ENCODE peak calls at places on chromosomes 16 and 17, in ten cellular contexts. One of them, this sample, is unnamed.

GRCh38 chr17:3879181-3879580 is 13.7 kb downstream of the CAMKK1 start:
- DNase-seq in K562: no peak
- DNase-seq in activated CD8-positive, alpha-beta T cell treated with anti-CD3 and anti-CD28 coated beads for 36 hours: no peak
- DNase-seq in WTC11: no peak
- DNase-seq in right lobe of liver: no peak
- DNase-seq in heart left ventricle: no peak
- DNase-seq in foreskin fibroblast: peak; percentile 77
- DNase-seq in foreskin keratinocyte: no peak
- DNase-seq in brain microvascular endothelial cell: peak; percentile 35
- DNase-seq in colonic mucosa: peak; percentile 51
- DNase-seq in this sample: no peak

GRCh38 chr16:70437017-70437581 is 1.8 kb downstream of the ST3GAL2 start:
- DNase-seq in activated CD8-positive, alpha-beta T cell treated with anti-CD3 and anti-CD28 coated beads for 36 hours: peak; percentile 48
- DNase-seq in foreskin fibroblast: peak; percentile 94
- DNase-seq in foreskin keratinocyte: no peak
- DNase-seq in K562: peak; percentile 62
- DNase-seq in right lobe of liver: no peak
- DNase-seq in colonic mucosa: no peak
- DNase-seq in WTC11: peak; percentile 68
- DNase-seq in brain microvascular endothelial cell: peak; percentile 91
- DNase-seq in heart left ventricle: no peak
- DNase-seq in this sample: no peak

GRCh38 chr17:59803377-59803757 is 89.4 kb downstream of the TUBD1 start:
- DNase-seq in WTC11: no peak
- DNase-seq in colonic mucosa: no peak
- DNase-seq in brain microvascular endothelial cell: no peak
- DNase-seq in foreskin fibroblast: no peak
- DNase-seq in heart left ventricle: no peak
- DNase-seq in K562: no peak
- DNase-seq in activated CD8-positive, alpha-beta T cell treated with anti-CD3 and anti-CD28 coated beads for 36 hours: no peak
- DNase-seq in right lobe of liver: no peak
- DNase-seq in foreskin keratinocyte: no peak
- DNase-seq in this sample: no peak

GRCh38 chr16:8634991-8635736 is 13.7 kb downstream of the METTL22 start:
- DNase-seq in right lobe of liver: no peak
- DNase-seq in foreskin keratinocyte: no peak
- DNase-seq in colonic mucosa: no peak
- DNase-seq in WTC11: peak; percentile 74
- DNase-seq in K562: peak; percentile 61
- DNase-seq in brain microvascular endothelial cell: peak; percentile 42
- DNase-seq in foreskin fibroblast: no peak
- DNase-seq in activated CD8-positive, alpha-beta T cell treated with anti-CD3 and anti-CD28 coated beads for 36 hours: no peak
- DNase-seq in heart left ventricle: no peak
- DNase-seq in this sample: peak; percentile 11

GRCh38 chr16:64615647-64616280 is 506.1 kb downstream of the CDH11 start:
- DNase-seq in foreskin fibroblast: no peak
- DNase-seq in WTC11: peak; percentile 68
- DNase-seq in right lobe of liver: no peak
- DNase-seq in K562: no peak
- DNase-seq in brain microvascular endothelial cell: no peak
- DNase-seq in colonic mucosa: peak; percentile 17
- DNase-seq in foreskin keratinocyte: no peak
- DNase-seq in activated CD8-positive, alpha-beta T cell treated with anti-CD3 and anti-CD28 coated beads for 36 hours: no peak
- DNase-seq in heart left ventricle: peak; percentile 26
- DNase-seq in this sample: no peak

GRCh38 chr16:46721885-46722284 is 26.3 kb downstream of the MYLK3 start:
- DNase-seq in colonic mucosa: no peak
- DNase-seq in foreskin keratinocyte: no peak
- DNase-seq in K562: no peak
- DNase-seq in activated CD8-positive, alpha-beta T cell treated with anti-CD3 and anti-CD28 coated beads for 36 hours: no peak
- DNase-seq in WTC11: no peak
- DNase-seq in brain microvascular endothelial cell: no peak
- DNase-seq in heart left ventricle: no peak
- DNase-seq in foreskin fibroblast: no peak
- DNase-seq in right lobe of liver: no peak
- DNase-seq in this sample: no peak

GRCh38 chr17:80649672-80650338 is 105.2 kb downstream of the RPTOR start:
- DNase-seq in foreskin keratinocyte: peak; percentile 20
- DNase-seq in activated CD8-positive, alpha-beta T cell treated with anti-CD3 and anti-CD28 coated beads for 36 hours: peak; percentile 94
- DNase-seq in heart left ventricle: peak; percentile 83
- DNase-seq in brain microvascular endothelial cell: peak; percentile 92
- DNase-seq in WTC11: peak; percentile 77
- DNase-seq in colonic mucosa: no peak
- DNase-seq in right lobe of liver: peak; percentile 48
- DNase-seq in foreskin fibroblast: peak; percentile 94
- DNase-seq in K562: peak; percentile 54
- DNase-seq in this sample: peak; percentile 42

GRCh38 chr17:47802341-47803022 is 19.1 kb downstream of the OSBPL7 start:
- DNase-seq in colonic mucosa: peak; percentile 55
- DNase-seq in foreskin fibroblast: peak; percentile 21
- DNase-seq in K562: peak; percentile 59
- DNase-seq in foreskin keratinocyte: no peak
- DNase-seq in heart left ventricle: no peak
- DNase-seq in right lobe of liver: no peak
- DNase-seq in activated CD8-positive, alpha-beta T cell treated with anti-CD3 and anti-CD28 coated beads for 36 hours: peak; percentile 71
- DNase-seq in WTC11: peak; percentile 75
- DNase-seq in brain microvascular endothelial cell: peak; percentile 32
- DNase-seq in this sample: peak; percentile 83

GRCh38 chr17:79838541-79839274 is 532 bp downstream of the CBX4 start:
- DNase-seq in foreskin keratinocyte: peak; percentile 55
- DNase-seq in WTC11: peak; percentile 76
- DNase-seq in right lobe of liver: peak; percentile 56
- DNase-seq in activated CD8-positive, alpha-beta T cell treated with anti-CD3 and anti-CD28 coated beads for 36 hours: peak; percentile 78
- DNase-seq in foreskin fibroblast: peak; percentile 56
- DNase-seq in brain microvascular endothelial cell: peak; percentile 50
- DNase-seq in heart left ventricle: peak; percentile 66
- DNase-seq in K562: peak; percentile 69
- DNase-seq in colonic mucosa: peak; percentile 57
- DNase-seq in this sample: no peak

GRCh38 chr17:40361925-40362695 is 2.4 kb downstream of the GJD3 start:
- DNase-seq in WTC11: no peak
- DNase-seq in colonic mucosa: peak; percentile 17
- DNase-seq in activated CD8-positive, alpha-beta T cell treated with anti-CD3 and anti-CD28 coated beads for 36 hours: no peak
- DNase-seq in foreskin keratinocyte: no peak
- DNase-seq in foreskin fibroblast: no peak
- DNase-seq in brain microvascular endothelial cell: no peak
- DNase-seq in K562: no peak
- DNase-seq in right lobe of liver: no peak
- DNase-seq in heart left ventricle: no peak
- DNase-seq in this sample: no peak

GRCh38 chr16:57914244-57915173 is 56.4 kb downstream of the CNGB1 start:
- DNase-seq in colonic mucosa: no peak
- DNase-seq in foreskin fibroblast: no peak
- DNase-seq in foreskin keratinocyte: no peak
- DNase-seq in heart left ventricle: no peak
- DNase-seq in brain microvascular endothelial cell: no peak
- DNase-seq in WTC11: no peak
- DNase-seq in right lobe of liver: no peak
- DNase-seq in activated CD8-positive, alpha-beta T cell treated with anti-CD3 and anti-CD28 coated beads for 36 hours: no peak
- DNase-seq in K562: no peak
- DNase-seq in this sample: no peak

GRCh38 chr16:48408688-48409087 is 23.5 kb upstream of the SIAH1 start:
- DNase-seq in foreskin fibroblast: no peak
- DNase-seq in brain microvascular endothelial cell: peak; percentile 89
- DNase-seq in right lobe of liver: peak; percentile 44
- DNase-seq in heart left ventricle: peak; percentile 41
- DNase-seq in activated CD8-positive, alpha-beta T cell treated with anti-CD3 and anti-CD28 coated beads for 36 hours: no peak
- DNase-seq in foreskin keratinocyte: no peak
- DNase-seq in K562: no peak
- DNase-seq in colonic mucosa: peak; percentile 62
- DNase-seq in WTC11: no peak
- DNase-seq in this sample: peak; percentile 54

GRCh38 chr16:84618428-84619102 is 687 bp upstream of the COTL1 start:
- DNase-seq in activated CD8-positive, alpha-beta T cell treated with anti-CD3 and anti-CD28 coated beads for 36 hours: no peak
- DNase-seq in K562: peak; percentile 74
- DNase-seq in foreskin keratinocyte: peak; percentile 96
- DNase-seq in right lobe of liver: peak; percentile 25
- DNase-seq in foreskin fibroblast: peak; percentile 93
- DNase-seq in WTC11: peak; percentile 78
- DNase-seq in colonic mucosa: no peak
- DNase-seq in brain microvascular endothelial cell: peak; percentile 94
- DNase-seq in heart left ventricle: peak; percentile 30
- DNase-seq in this sample: peak; percentile 83

GRCh38 chr16:53130193-53131049 is 75.6 kb downstream of the CHD9 start:
- DNase-seq in colonic mucosa: peak; percentile 96
- DNase-seq in brain microvascular endothelial cell: peak; percentile 90
- DNase-seq in right lobe of liver: peak; percentile 99
- DNase-seq in foreskin fibroblast: peak; percentile 94
- DNase-seq in heart left ventricle: peak; percentile 98
- DNase-seq in foreskin keratinocyte: peak; percentile 74
- DNase-seq in activated CD8-positive, alpha-beta T cell treated with anti-CD3 and anti-CD28 coated beads for 36 hours: peak; percentile 94
- DNase-seq in K562: peak; percentile 97
- DNase-seq in WTC11: peak; percentile 95
- DNase-seq in this sample: peak; percentile 98

GRCh38 chr16:88331989-88332920 is 50.5 kb upstream of the ZNF469 start:
- DNase-seq in colonic mucosa: no peak
- DNase-seq in brain microvascular endothelial cell: peak; percentile 99
- DNase-seq in foreskin keratinocyte: peak; percentile 89
- DNase-seq in right lobe of liver: no peak
- DNase-seq in activated CD8-positive, alpha-beta T cell treated with anti-CD3 and anti-CD28 coated beads for 36 hours: no peak
- DNase-seq in K562: no peak
- DNase-seq in foreskin fibroblast: peak; percentile 99
- DNase-seq in WTC11: no peak
- DNase-seq in heart left ventricle: no peak
- DNase-seq in this sample: peak; percentile 80

GRCh38 chr17:10681866-10682446 is 15.4 kb downstream of the SCO1 start:
- DNase-seq in WTC11: no peak
- DNase-seq in K562: no peak
- DNase-seq in foreskin keratinocyte: no peak
- DNase-seq in colonic mucosa: no peak
- DNase-seq in right lobe of liver: no peak
- DNase-seq in heart left ventricle: no peak
- DNase-seq in activated CD8-positive, alpha-beta T cell treated with anti-CD3 and anti-CD28 coated beads for 36 hours: no peak
- DNase-seq in foreskin fibroblast: no peak
- DNase-seq in brain microvascular endothelial cell: peak; percentile 28
- DNase-seq in this sample: no peak

DNA sequence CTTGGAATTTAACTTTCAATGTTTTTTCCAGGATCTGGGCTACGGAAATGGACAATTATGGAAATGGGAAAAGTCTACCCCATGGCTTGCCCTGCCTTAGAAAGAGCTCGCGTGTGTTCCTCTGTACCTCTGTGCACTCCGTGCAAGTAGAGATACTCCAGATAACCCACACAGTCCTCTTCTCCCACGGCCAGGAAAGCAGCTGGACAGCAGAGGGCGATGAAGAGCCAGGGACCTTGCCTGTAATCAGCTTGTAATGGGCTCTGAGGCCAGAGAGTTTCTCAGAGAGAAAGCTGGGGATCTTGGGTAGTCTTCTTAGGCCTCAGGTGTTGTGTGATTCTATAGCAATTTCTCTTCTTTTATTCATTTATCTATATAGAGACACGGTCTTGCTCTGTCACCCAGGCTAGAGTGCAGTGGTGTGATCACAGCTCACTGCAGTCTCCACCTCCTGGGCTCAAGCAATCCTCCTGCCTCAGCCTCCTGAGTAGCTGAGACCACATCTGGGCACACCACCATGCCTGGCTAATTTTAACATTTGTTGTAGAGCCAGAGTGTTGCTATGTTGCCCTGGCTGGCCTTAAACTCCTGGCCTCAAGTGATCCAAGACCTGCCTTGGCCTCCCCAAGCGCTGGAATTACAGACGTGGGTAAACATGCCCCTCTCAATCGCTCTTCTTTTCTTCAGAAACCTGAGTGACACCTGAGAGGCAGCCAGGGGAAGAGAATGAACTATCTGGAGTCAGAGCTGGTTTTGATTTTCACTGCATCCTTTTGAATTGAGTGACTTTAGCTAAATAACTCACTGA is 2.3 kb upstream of the SOCS7 start:
- DNase-seq in right lobe of liver: peak; percentile 80
- DNase-seq in brain microvascular endothelial cell: peak; percentile 81
- DNase-seq in colonic mucosa: peak; percentile 90
- DNase-seq in foreskin keratinocyte: peak; percentile 42
- DNase-seq in foreskin fibroblast: peak; percentile 73
- DNase-seq in heart left ventricle: peak; percentile 82
- DNase-seq in WTC11: peak; percentile 90
- DNase-seq in activated CD8-positive, alpha-beta T cell treated with anti-CD3 and anti-CD28 coated beads for 36 hours: peak; percentile 93
- DNase-seq in K562: peak; percentile 64
- DNase-seq in this sample: peak; percentile 99
- TF ChIP-seq CTCF in right lobe of liver: peak; percentile 93
- TF ChIP-seq CTCF in brain microvascular endothelial cell: peak; percentile 99
- TF ChIP-seq CTCF in colonic mucosa: peak; percentile 84
- TF ChIP-seq CTCF in foreskin keratinocyte: peak; percentile 93
- TF ChIP-seq CTCF in foreskin fibroblast: peak; percentile 99
- TF ChIP-seq CTCF in heart left ventricle: peak; percentile 91
- TF ChIP-seq CTCF in WTC11: peak; percentile 74
- TF ChIP-seq CTCF in activated CD8-positive, alpha-beta T cell treated with anti-CD3 and anti-CD28 coated beads for 36 hours: peak; percentile 87
- TF ChIP-seq CTCF in K562: peak; percentile 88
- TF ChIP-seq CTCF in this sample: peak; percentile 100

DNA sequence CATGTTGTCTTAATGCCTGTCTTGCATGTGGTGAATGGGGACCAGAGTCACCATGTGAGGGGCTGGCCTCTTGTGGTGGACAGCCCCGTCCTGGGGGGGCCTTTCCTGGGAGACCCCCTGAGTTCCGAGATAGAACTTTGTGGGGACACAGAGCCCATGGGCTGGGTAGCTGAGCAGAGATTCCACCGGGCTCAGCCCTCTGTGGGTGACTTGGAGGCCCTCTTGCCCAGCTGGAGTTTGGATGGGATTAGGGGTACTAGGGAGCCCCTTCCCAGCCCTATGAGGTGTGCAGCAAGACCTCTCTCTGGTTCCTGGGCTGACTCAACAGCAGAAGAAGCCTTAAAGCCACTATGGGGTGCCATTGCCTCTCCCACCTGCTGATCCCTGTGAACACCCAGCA is 38.1 kb downstream of the MRC2 start:
- DNase-seq in foreskin keratinocyte: no peak
- DNase-seq in K562: no peak
- DNase-seq in brain microvascular endothelial cell: no peak
- DNase-seq in heart left ventricle: no peak
- DNase-seq in WTC11: no peak
- DNase-seq in activated CD8-positive, alpha-beta T cell treated with anti-CD3 and anti-CD28 coated beads for 36 hours: no peak
- DNase-seq in foreskin fibroblast: no peak
- DNase-seq in right lobe of liver: no peak
- DNase-seq in colonic mucosa: no peak
- DNase-seq in this sample: no peak
- TF ChIP-seq CTCF in foreskin keratinocyte: no peak
- TF ChIP-seq CTCF in K562: no peak
- TF ChIP-seq CTCF in brain microvascular endothelial cell: no peak
- TF ChIP-seq CTCF in heart left ventricle: no peak
- TF ChIP-seq CTCF in WTC11: no peak
- TF ChIP-seq CTCF in activated CD8-positive, alpha-beta T cell treated with anti-CD3 and anti-CD28 coated beads for 36 hours: no peak
- TF ChIP-seq CTCF in foreskin fibroblast: no peak
- TF ChIP-seq CTCF in right lobe of liver: no peak
- TF ChIP-seq CTCF in colonic mucosa: no peak
- TF ChIP-seq CTCF in this sample: no peak

GRCh38 chr17:41973457-41973856 is 6.9 kb downstream of the CNP start:
- DNase-seq in activated CD8-positive, alpha-beta T cell treated with anti-CD3 and anti-CD28 coated beads for 36 hours: no peak
- DNase-seq in K562: no peak
- DNase-seq in heart left ventricle: no peak
- DNase-seq in brain microvascular endothelial cell: no peak
- DNase-seq in WTC11: no peak
- DNase-seq in foreskin keratinocyte: no peak
- DNase-seq in colonic mucosa: no peak
- DNase-seq in foreskin fibroblast: no peak
- DNase-seq in right lobe of liver: no peak
- DNase-seq in this sample: no peak
- TF ChIP-seq CTCF in activated CD8-positive, alpha-beta T cell treated with anti-CD3 and anti-CD28 coated beads for 36 hours: no peak
- TF ChIP-seq CTCF in K562: no peak
- TF ChIP-seq CTCF in heart left ventricle: no peak
- TF ChIP-seq CTCF in brain microvascular endothelial cell: no peak
- TF ChIP-seq CTCF in WTC11: no peak
- TF ChIP-seq CTCF in foreskin keratinocyte: no peak
- TF ChIP-seq CTCF in colonic mucosa: no peak
- TF ChIP-seq CTCF in foreskin fibroblast: no peak
- TF ChIP-seq CTCF in right lobe of liver: no peak
- TF ChIP-seq CTCF in this sample: no peak

GRCh38 chr16:69105501-69106361 is at the start of gene HAS3:
- DNase-seq in heart left ventricle: peak; percentile 60
- DNase-seq in foreskin fibroblast: peak; percentile 50
- DNase-seq in brain microvascular endothelial cell: peak; percentile 44
- DNase-seq in right lobe of liver: peak; percentile 75
- DNase-seq in activated CD8-positive, alpha-beta T cell treated with anti-CD3 and anti-CD28 coated beads for 36 hours: peak; percentile 47
- DNase-seq in foreskin keratinocyte: peak; percentile 54
- DNase-seq in WTC11: peak; percentile 74
- DNase-seq in K562: peak; percentile 83
- DNase-seq in colonic mucosa: peak; percentile 63
- DNase-seq in this sample: peak; percentile 88
- TF ChIP-seq CTCF in heart left ventricle: peak; percentile 23
- TF ChIP-seq CTCF in foreskin fibroblast: no peak
- TF ChIP-seq CTCF in brain microvascular endothelial cell: peak; percentile 59
- TF ChIP-seq CTCF in right lobe of liver: no peak
- TF ChIP-seq CTCF in activated CD8-positive, alpha-beta T cell treated with anti-CD3 and anti-CD28 coated beads for 36 hours: peak; percentile 24
- TF ChIP-seq CTCF in foreskin keratinocyte: peak; percentile 85
- TF ChIP-seq CTCF in WTC11: no peak
- TF ChIP-seq CTCF in K562: peak; percentile 71
- TF ChIP-seq CTCF in colonic mucosa: no peak
- TF ChIP-seq CTCF in this sample: peak; percentile 34

This sample was measured in Calu3.